ENCODE peak calls at places on chromosomes 3 and 15, in nine cellular contexts. D is hepatocyte; B is Karpas-422; E is left ventricle myocardium inferior; F is Right ventricle myocardium inferior; Y is NCI-H1092; L is naive thymus-derived CD8-positive, alpha-beta T cell; G is stromal cell of bone marrow; Z is GM18507. T is an unnamed sample.

GRCh38 chr15:85116066-85116465 is 134.4 kb downstream of the PDE8A start:
- DNase-seq in D (no peak), B (no peak), E (no peak), F (no peak), Y (no peak), L (no peak), G (no peak), Z (no peak), T (no peak)

GRCh38 chr15:60485365-60485764 is 6.4 kb upstream of the ICE2 start:
- DNase-seq in D (no peak), B (no peak), E (no peak), F (no peak), Y (no peak), L (no peak), G (no peak), Z (no peak), T (no peak)

GRCh38 chr15:69793783-69794451 is 303.8 kb downstream of the TLE3 start:
- DNase-seq in D (no peak), B (no peak), E (no peak), F (no peak), Y (no peak), L (no peak), G (no peak), Z (no peak), T (no peak)

GRCh38 chr15:89112341-89112971 is 24.2 kb downstream of the ABHD2 start:
- DNase-seq in D (peak), B (no peak), E (peak), F (no peak), Y (no peak), L (no peak), G (peak), Z (peak), T (no peak)

GRCh38 chr3:42515391-42515916 is 13.0 kb downstream of the VIPR1 start:
- DNase-seq in D (no peak), B (no peak), E (peak), F (peak), Y (no peak), L (no peak), G (no peak), Z (no peak), T (no peak)

GRCh38 chr3:150218236-150218635 is 189.9 kb upstream of the TSC22D2 start:
- DNase-seq in D (no peak), B (no peak), E (no peak), F (no peak), Y (no peak), L (no peak), G (no peak), Z (no peak), T (no peak)

GRCh38 chr3:31377045-31377642 is 155.6 kb upstream of the STT3B start:
- DNase-seq in D (peak), B (no peak), E (no peak), F (no peak), Y (no peak), L (no peak), G (no peak), Z (no peak), T (no peak)

GRCh38 chr15:29942144-29942543 is 119.9 kb upstream of the TJP1 start:
- DNase-seq in D (no peak), B (peak), E (no peak), F (no peak), Y (no peak), L (no peak), G (no peak), Z (no peak), T (no peak)

GRCh38 chr15:66893294-66893693 is 172.1 kb upstream of the SMAD3 start:
- DNase-seq in D (no peak), B (no peak), E (no peak), F (no peak), Y (no peak), L (no peak), G (no peak), Z (no peak), T (no peak)

GRCh38 chr15:85785887-85786777 is 8.6 kb downstream of the KLHL25 start:
- DNase-seq in D (peak), B (no peak), E (no peak), F (no peak), Y (peak), L (no peak), G (no peak), Z (no peak), T (no peak)

GRCh38 chr15:82045892-82046667 is at the start of gene MEX3B:
- DNase-seq in D (peak), B (peak), E (peak), F (peak), Y (peak), L (peak), G (peak), Z (peak), T (peak)

GRCh38 chr3:152620395-152620794 is 214.5 kb upstream of the P2RY1 start:
- DNase-seq in D (no peak), B (no peak), E (no peak), F (peak), Y (no peak), L (no peak), G (no peak), Z (no peak), T (no peak)

GRCh38 chr3:61668317-61668864 is 107.0 kb downstream of the PTPRG start:
- DNase-seq in D (no peak), B (no peak), E (no peak), F (no peak), Y (no peak), L (no peak), G (no peak), Z (no peak), T (no peak)

GRCh38 chr15:97082835-97083234 is 752.3 kb downstream of the NR2F2 start:
- DNase-seq in D (no peak), B (no peak), E (no peak), F (no peak), Y (no peak), L (no peak), G (no peak), Z (no peak), T (no peak)

GRCh38 chr3:42229942-42230688 is 35.9 kb downstream of the CCK start:
- DNase-seq in D (peak), B (peak), E (no peak), F (no peak), Y (no peak), L (no peak), G (peak), Z (no peak), T (peak)

GRCh38 chr3:118540826-118541225 is 493.8 kb downstream of the IGSF11 start:
- DNase-seq in D (no peak), B (no peak), E (no peak), F (no peak), Y (no peak), L (no peak), G (no peak), Z (no peak), T (no peak)

GRCh38 chr15:68770206-68770605 is 50.5 kb downstream of the ANP32A start:
- DNase-seq in D (no peak), B (no peak), E (no peak), F (no peak), Y (no peak), L (no peak), G (no peak), Z (no peak), T (no peak)